ENCODE peak calls at places on chromosomes 13 and 19, in seven cellular contexts. M, F, Q, X, T, D and N are unnamed samples.

GRCh38 chr19:51071006-51071405 is 6.1 kb upstream of the KLK13 start:
- DNase-seq in M (no peak), F (no peak), Q (no peak), X (no peak), T (no peak), D (no peak), N (no peak)

GRCh38 chr13:41458187-41458938 is 1.0 kb downstream of the RGCC start:
- DNase-seq in M (no peak), F (peak), Q (no peak), X (peak), T (no peak), D (no peak), N (no peak)

GRCh38 chr13:51928231-51928630 is 66.5 kb downstream of the CCDC70 start:
- DNase-seq in M (no peak), F (no peak), Q (no peak), X (no peak), T (no peak), D (no peak), N (no peak)

GRCh38 chr19:48745208-48745995 is 1.3 kb downstream of the IZUMO1 start:
- DNase-seq in M (peak), F (peak), Q (peak), X (peak), T (no peak), D (no peak), N (peak)

GRCh38 chr19:32676186-32676894 is 692 bp downstream of the RGS9BP start:
- DNase-seq in M (no peak), F (peak), Q (no peak), X (no peak), T (no peak), D (no peak), N (no peak)

GRCh38 chr19:39599116-39599515 is 3.2 kb upstream of the LGALS13 start:
- DNase-seq in M (no peak), F (no peak), Q (peak), X (peak), T (no peak), D (no peak), N (no peak)

GRCh38 chr13:80783926-80784325 is 443.0 kb upstream of the SPRY2 start:
- DNase-seq in M (no peak), F (no peak), Q (no peak), X (no peak), T (no peak), D (no peak), N (no peak)

GRCh38 chr19:41871573-41872383 is 5.3 kb upstream of the CD79A start:
- DNase-seq in M (peak), F (peak), Q (no peak), X (no peak), T (no peak), D (peak), N (peak)

GRCh38 chr19:35703343-35703742 is 1.0 kb upstream of the ZBTB32 start:
- DNase-seq in M (no peak), F (peak), Q (no peak), X (no peak), T (no peak), D (no peak), N (no peak)

GRCh38 chr13:74573654-74574053 is 439.4 kb upstream of the KLF12 start:
- DNase-seq in M (no peak), F (no peak), Q (peak), X (peak), T (no peak), D (no peak), N (no peak)

GRCh38 chr13:95710313-95710712 is 33.4 kb downstream of the DNAJC3 start:
- DNase-seq in M (no peak), F (no peak), Q (no peak), X (no peak), T (no peak), D (no peak), N (no peak)

GRCh38 chr13:26568132-26568815 is 10.8 kb downstream of the WASF3 start:
- DNase-seq in M (no peak), F (no peak), Q (no peak), X (no peak), T (no peak), D (no peak), N (no peak)

GRCh38 chr19:6030214-6030507 is 52.2 kb upstream of the RANBP3 start:
- DNase-seq in M (no peak), F (no peak), Q (no peak), X (no peak), T (no peak), D (no peak), N (no peak)

GRCh38 chr13:92657565-92657964 is 569.0 kb upstream of the GPC6 start:
- DNase-seq in M (no peak), F (no peak), Q (no peak), X (no peak), T (no peak), D (no peak), N (no peak)

GRCh38 chr19:12705654-12706331 is 9.4 kb upstream of the FBXW9 start:
- DNase-seq in M (no peak), F (no peak), Q (no peak), X (no peak), T (no peak), D (no peak), N (no peak)
- TF ChIP-seq TAF1 in M (no peak), F (no peak), Q (no peak), X (no peak), T (no peak), D (no peak), N (no peak)

DNA sequence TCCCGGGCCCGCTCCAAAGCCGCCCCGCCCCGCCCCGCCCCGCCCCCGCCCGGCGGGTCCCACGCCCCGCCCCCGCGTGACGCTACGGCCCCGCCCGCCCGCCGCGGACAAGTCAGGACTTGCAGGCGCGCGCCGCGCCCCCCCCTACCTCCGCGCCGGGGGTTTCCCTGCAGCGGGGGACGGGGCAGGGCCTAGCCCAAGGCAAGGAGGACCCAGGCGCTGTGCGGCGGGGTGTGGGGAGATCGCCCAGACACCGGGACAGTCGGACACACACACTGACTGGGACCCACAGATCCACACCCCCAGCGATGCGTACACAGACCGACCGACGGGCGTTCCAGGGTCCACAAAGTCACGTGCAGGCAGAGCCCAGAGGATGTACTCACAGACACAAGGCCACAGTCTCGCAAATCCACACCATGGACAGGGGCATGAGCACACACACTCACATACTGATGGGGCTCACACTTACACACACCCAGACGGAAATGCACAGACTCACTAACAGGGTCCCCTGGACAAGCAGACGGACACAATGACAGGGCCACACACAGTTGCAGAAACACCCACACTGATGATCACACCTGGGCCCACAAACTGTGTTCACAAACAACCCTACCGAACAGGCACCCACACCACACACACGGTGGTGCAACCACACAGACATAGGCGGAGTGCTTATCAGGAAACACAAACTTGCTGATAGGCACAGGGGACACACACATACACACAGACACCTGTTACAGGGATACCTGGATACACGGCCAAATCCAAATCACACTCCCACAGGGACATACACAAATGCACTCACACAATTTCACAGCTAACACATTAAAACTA is 436 bp upstream of the BBC3 start:
- DNase-seq in M (peak), F (peak), Q (peak), X (peak), T (no peak), D (peak), N (peak)
- TF ChIP-seq TAF1 in M (peak), F (peak), Q (peak), X (no peak), T (no peak), D (peak), N (peak)

DNA sequence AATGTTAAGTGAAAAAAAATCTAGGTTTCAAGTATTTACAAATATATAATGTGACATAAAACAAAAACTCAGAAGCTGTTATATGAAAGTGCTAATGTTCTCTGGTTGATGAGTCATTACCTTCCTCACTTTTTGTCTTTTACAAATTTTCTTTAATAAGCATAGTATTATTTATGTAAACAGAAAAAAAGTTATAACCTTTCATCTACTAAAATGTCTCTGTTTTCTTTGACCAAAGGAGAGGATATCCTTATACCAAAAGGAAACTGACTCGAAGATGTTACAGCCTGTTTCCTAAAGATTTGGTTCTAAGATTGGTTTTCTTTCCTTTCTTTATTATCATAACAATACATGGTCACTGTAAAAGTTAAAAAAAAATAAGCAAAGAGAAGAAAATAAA is 38.0 kb downstream of the RCBTB2 start:
- DNase-seq in M (no peak), F (no peak), Q (no peak), X (no peak), T (no peak), D (no peak), N (no peak)
- TF ChIP-seq TAF1 in M (no peak), F (no peak), Q (no peak), X (no peak), T (no peak), D (no peak), N (no peak)

GRCh38 chr13:109569938-109570711 is 216.3 kb downstream of the IRS2 start:
- DNase-seq in M (peak), F (no peak), Q (no peak), X (no peak), T (no peak), D (peak), N (peak)
- TF ChIP-seq TAF1 in M (no peak), F (no peak), Q (no peak), X (no peak), T (no peak), D (no peak), N (no peak)

GRCh38 chr19:1873524-1874473 is 10.4 kb upstream of the KLF16 start:
- DNase-seq in M (no peak), F (peak), Q (no peak), X (peak), T (no peak), D (no peak), N (no peak)
- TF ChIP-seq TAF1 in M (no peak), F (no peak), Q (no peak), X (no peak), T (no peak), D (no peak), N (no peak)

GRCh38 chr19:43634877-43635560 is 4.6 kb downstream of the CADM4 start:
- DNase-seq in M (no peak), F (no peak), Q (peak), X (no peak), T (no peak), D (no peak), N (no peak)

GRCh38 chr19:43636121-43636683 is 3.4 kb downstream of the CADM4 start:
- DNase-seq in M (no peak), F (no peak), Q (peak), X (no peak), T (no peak), D (no peak), N (no peak)

GRCh38 chr19:43633520-43633919 is 6.1 kb downstream of the CADM4 start:
- DNase-seq in M (no peak), F (no peak), Q (no peak), X (no peak), T (no peak), D (no peak), N (no peak)

GRCh38 chr19:43634068-43634467 is 5.6 kb downstream of the CADM4 start:
- DNase-seq in M (no peak), F (no peak), Q (no peak), X (no peak), T (no peak), D (no peak), N (no peak)

GRCh38 chr19:43634516-43634876 is 5.2 kb downstream of the CADM4 start:
- DNase-seq in M (no peak), F (no peak), Q (no peak), X (no peak), T (no peak), D (no peak), N (no peak)
- TF ChIP-seq TAF1 in M (no peak), F (no peak), Q (no peak), X (no peak), T (no peak), D (no peak), N (no peak)

GRCh38 chr13:65946387-65946786 is 1283.7 kb downstream of the PCDH9 start:
- DNase-seq in M (no peak), F (no peak), Q (no peak), X (no peak), T (no peak), D (no peak), N (no peak)

GRCh38 chr13:65940720-65941119 is 1289.4 kb downstream of the PCDH9 start:
- DNase-seq in M (no peak), F (no peak), Q (no peak), X (no peak), T (no peak), D (no peak), N (no peak)

GRCh38 chr13:65943711-65944110 is 1286.4 kb downstream of the PCDH9 start:
- DNase-seq in M (no peak), F (no peak), Q (no peak), X (no peak), T (no peak), D (no peak), N (no peak)

GRCh38 chr13:65943024-65943423 is 1287.1 kb downstream of the PCDH9 start:
- DNase-seq in M (no peak), F (no peak), Q (no peak), X (no peak), T (no peak), D (no peak), N (no peak)
- TF ChIP-seq TAF1 in M (no peak), F (no peak), Q (no peak), X (no peak), T (no peak), D (no peak), N (no peak)

DNA sequence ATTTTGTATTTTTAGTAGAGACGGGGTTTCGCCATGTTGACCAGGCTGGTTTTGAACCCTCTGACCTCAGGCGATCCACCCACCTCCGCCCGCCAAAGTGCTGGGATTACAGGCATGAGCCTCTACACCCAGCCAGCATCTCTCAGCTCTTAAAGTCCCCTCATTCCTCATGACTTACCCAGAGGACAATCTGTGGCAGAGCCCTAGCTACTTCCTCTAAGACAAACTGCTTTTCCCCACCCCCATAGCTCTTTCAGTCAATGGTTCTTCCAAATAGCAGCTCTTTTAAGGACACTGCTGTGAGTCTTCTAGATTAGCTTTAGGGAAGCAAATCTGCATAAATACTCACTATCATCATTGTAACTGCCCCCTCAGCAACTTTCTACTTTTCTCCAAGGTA is 357.2 kb downstream of the TDRD3 start:
- DNase-seq in M (no peak), F (no peak), Q (no peak), X (no peak), T (no peak), D (no peak), N (no peak)
- TF ChIP-seq TAF1 in M (no peak), F (no peak), Q (no peak), X (no peak), T (no peak), D (no peak), N (no peak)

DNA sequence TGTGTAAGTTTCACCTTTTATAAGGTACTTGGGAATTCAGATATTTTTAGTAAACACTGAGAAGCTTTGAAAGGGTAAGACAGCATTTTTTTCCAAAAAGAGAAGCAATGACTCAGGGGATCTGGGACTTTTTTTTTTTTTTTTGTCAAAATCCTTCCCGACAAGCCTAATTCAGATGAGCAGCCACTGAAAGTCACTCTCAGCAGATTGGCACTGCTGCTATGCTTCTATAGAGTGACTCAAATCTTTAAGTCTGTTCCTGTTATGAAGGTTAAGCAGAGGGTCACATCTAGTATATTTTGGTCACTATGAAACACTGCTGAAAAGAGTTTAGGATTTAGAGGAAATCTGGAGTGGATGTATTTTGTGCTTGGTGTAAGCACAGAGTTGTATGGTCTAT is 571.1 kb downstream of the MYO16 start:
- DNase-seq in M (no peak), F (no peak), Q (no peak), X (no peak), T (no peak), D (no peak), N (no peak)
- TF ChIP-seq TAF1 in M (no peak), F (no peak), Q (no peak), X (no peak), T (no peak), D (no peak), N (no peak)

GRCh38 chr13:113786262-113786841 is 27.3 kb downstream of the TMEM255B start:
- DNase-seq in M (no peak), F (no peak), Q (no peak), X (no peak), T (no peak), D (no peak), N (no peak)

GRCh38 chr13:113783966-113784644 is 25.1 kb downstream of the TMEM255B start:
- DNase-seq in M (no peak), F (no peak), Q (no peak), X (no peak), T (no peak), D (no peak), N (no peak)

GRCh38 chr13:113783482-113783881 is 24.5 kb downstream of the TMEM255B start:
- DNase-seq in M (no peak), F (no peak), Q (no peak), X (no peak), T (no peak), D (no peak), N (no peak)

GRCh38 chr13:113785051-113786010 is 26.3 kb downstream of the TMEM255B start:
- DNase-seq in M (no peak), F (no peak), Q (no peak), X (no peak), T (no peak), D (no peak), N (no peak)

DNA sequence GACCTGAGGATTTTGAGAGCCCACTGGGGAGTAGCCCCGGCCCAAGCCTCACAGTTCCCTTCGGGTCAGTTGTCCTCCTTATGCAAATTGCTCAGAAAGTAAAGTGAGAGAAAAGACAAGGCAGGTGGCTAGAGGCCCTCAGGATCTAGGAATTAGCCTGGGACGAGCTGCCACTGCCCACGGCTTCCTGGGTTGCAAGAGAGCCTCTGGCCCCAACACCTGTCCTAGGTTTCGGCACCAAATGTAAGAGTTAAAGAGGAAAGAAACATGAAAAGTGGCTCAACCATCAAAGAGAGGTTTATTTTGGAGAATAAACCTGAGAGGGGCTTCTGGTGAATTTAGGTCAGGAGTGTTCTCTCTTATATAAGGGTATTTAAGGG is 25.6 kb downstream of the TMEM255B start:
- DNase-seq in M (no peak), F (no peak), Q (no peak), X (no peak), T (no peak), D (no peak), N (no peak)
- TF ChIP-seq TAF1 in M (no peak), F (no peak), Q (no peak), X (no peak), T (no peak), D (no peak), N (no peak)